ENCODE peak calls at places on chromosomes 12 and 14, in four cellular contexts. One of them, this sample, is unnamed.
A peak's percentile ranks its signal among the peaks of the same experiment; 100 is the strongest.

GRCh38 chr14:93029911-93030555 is 85.7 kb downstream of the ITPK1 start:
- DNase-seq in tibial artery: no peak
- DNase-seq in breast epithelium: no peak
- DNase-seq in mucosa of descending colon: no peak
- DNase-seq in this sample: no peak

GRCh38 chr14:61602733-61603077 is 92.6 kb upstream of the HIF1A start:
- DNase-seq in mucosa of descending colon: no peak
- DNase-seq in tibial artery: no peak
- DNase-seq in breast epithelium: no peak
- DNase-seq in this sample: no peak

GRCh38 chr14:51035611-51036192 is 59.2 kb downstream of the TRIM9 start:
- DNase-seq in breast epithelium: no peak
- DNase-seq in tibial artery: no peak
- DNase-seq in mucosa of descending colon: no peak
- DNase-seq in this sample: no peak

GRCh38 chr12:30874455-30875313 is 51.9 kb upstream of the TSPAN11 start:
- DNase-seq in tibial artery: no peak
- DNase-seq in mucosa of descending colon: no peak
- DNase-seq in breast epithelium: no peak
- DNase-seq in this sample: no peak

GRCh38 chr12:95212576-95212975 is 4.7 kb downstream of the FGD6 start:
- DNase-seq in breast epithelium: no peak
- DNase-seq in tibial artery: no peak
- DNase-seq in mucosa of descending colon: no peak
- DNase-seq in this sample: no peak

GRCh38 chr14:42869681-42870080 is 1263.0 kb downstream of the LRFN5 start:
- DNase-seq in mucosa of descending colon: no peak
- DNase-seq in tibial artery: no peak
- DNase-seq in breast epithelium: no peak
- DNase-seq in this sample: no peak

GRCh38 chr12:32312049-32312670 is 87.2 kb upstream of the FGD4 start:
- DNase-seq in breast epithelium: no peak
- DNase-seq in mucosa of descending colon: no peak
- DNase-seq in tibial artery: no peak
- DNase-seq in this sample: no peak

GRCh38 chr12:54448344-54448743 is 25.1 kb downstream of the GTSF1 start:
- DNase-seq in breast epithelium: no peak
- DNase-seq in mucosa of descending colon: no peak
- DNase-seq in tibial artery: no peak
- DNase-seq in this sample: no peak

GRCh38 chr12:6689000-6689882 is at the start of gene ZNF384:
- DNase-seq in tibial artery: peak; percentile 99
- DNase-seq in breast epithelium: peak; percentile 97
- DNase-seq in mucosa of descending colon: peak; percentile 94
- DNase-seq in this sample: peak; percentile 98

GRCh38 chr14:64215978-64216377 is 78.2 kb downstream of the ESR2 start:
- DNase-seq in mucosa of descending colon: no peak
- DNase-seq in breast epithelium: no peak
- DNase-seq in tibial artery: no peak
- DNase-seq in this sample: no peak

GRCh38 chr12:109277899-109278762 is 31.0 kb downstream of the FOXN4 start:
- DNase-seq in mucosa of descending colon: no peak
- DNase-seq in breast epithelium: no peak
- DNase-seq in tibial artery: no peak
- DNase-seq in this sample: no peak

GRCh38 chr14:101101456-101102056 is 198.0 kb upstream of the RTL1 start:
- DNase-seq in breast epithelium: peak; percentile 7
- DNase-seq in tibial artery: no peak
- DNase-seq in mucosa of descending colon: no peak
- DNase-seq in this sample: no peak

GRCh38 chr14:63605041-63605532 is 36.6 kb downstream of the WDR89 start:
- DNase-seq in breast epithelium: no peak
- DNase-seq in tibial artery: no peak
- DNase-seq in mucosa of descending colon: peak; percentile 39
- DNase-seq in this sample: no peak

GRCh38 chr12:12645485-12645884 is 33.8 kb downstream of the CREBL2 start:
- DNase-seq in mucosa of descending colon: no peak
- DNase-seq in tibial artery: no peak
- DNase-seq in breast epithelium: no peak
- DNase-seq in this sample: no peak

GRCh38 chr12:67702136-67702535 is 53.6 kb downstream of the DYRK2 start:
- DNase-seq in breast epithelium: no peak
- DNase-seq in mucosa of descending colon: no peak
- DNase-seq in tibial artery: no peak
- DNase-seq in this sample: no peak

GRCh38 chr12:8108808-8109398 is 14.5 kb upstream of the CLEC4A start:
- DNase-seq in tibial artery: peak; percentile 80
- DNase-seq in mucosa of descending colon: peak; percentile 73
- DNase-seq in breast epithelium: peak; percentile 53
- DNase-seq in this sample: peak; percentile 84

GRCh38 chr14:80570930-80571298 is 359.6 kb upstream of the DIO2 start:
- DNase-seq in mucosa of descending colon: no peak
- DNase-seq in breast epithelium: no peak
- DNase-seq in tibial artery: no peak
- DNase-seq in this sample: no peak

GRCh38 chr12:123056709-123057108 is 76.2 kb downstream of the ARL6IP4 start:
- DNase-seq in breast epithelium: no peak
- DNase-seq in mucosa of descending colon: no peak
- DNase-seq in tibial artery: no peak
- DNase-seq in this sample: no peak

GRCh38 chr12:95218852-95219171 is 1.2 kb downstream of the VEZT start:
- DNase-seq in mucosa of descending colon: peak; percentile 44
- DNase-seq in breast epithelium: peak; percentile 40
- DNase-seq in tibial artery: no peak
- DNase-seq in this sample: peak; percentile 38

GRCh38 chr12:12990700-12991468 is 9.2 kb downstream of the HEBP1 start:
- DNase-seq in mucosa of descending colon: no peak
- DNase-seq in breast epithelium: no peak
- DNase-seq in tibial artery: no peak
- DNase-seq in this sample: no peak

GRCh38 chr12:82458101-82458500 is 99.8 kb downstream of the METTL25 start:
- DNase-seq in mucosa of descending colon: no peak
- DNase-seq in tibial artery: no peak
- DNase-seq in breast epithelium: no peak
- DNase-seq in this sample: no peak

GRCh38 chr12:104737113-104737512 is 221.0 kb downstream of the SLC41A2 start:
- DNase-seq in mucosa of descending colon: no peak
- DNase-seq in breast epithelium: no peak
- DNase-seq in tibial artery: no peak
- DNase-seq in this sample: no peak

GRCh38 chr14:79328863-79329262 is 882.4 kb downstream of the DIO2 start:
- DNase-seq in tibial artery: no peak
- DNase-seq in mucosa of descending colon: no peak
- DNase-seq in breast epithelium: no peak
- DNase-seq in this sample: no peak

GRCh38 chr14:63388766-63389431 is 70.2 kb upstream of the GPHB5 start:
- DNase-seq in mucosa of descending colon: peak; percentile 82
- DNase-seq in tibial artery: peak; percentile 78
- DNase-seq in breast epithelium: no peak
- DNase-seq in this sample: peak; percentile 82

GRCh38 chr14:103519043-103519836 is 3.4 kb downstream of the CKB start:
- DNase-seq in tibial artery: peak; percentile 88
- DNase-seq in mucosa of descending colon: peak; percentile 37
- DNase-seq in breast epithelium: no peak
- DNase-seq in this sample: peak; percentile 69

GRCh38 chr14:30972882-30973582 is 52.4 kb upstream of the AP4S1 start:
- DNase-seq in breast epithelium: no peak
- DNase-seq in mucosa of descending colon: no peak
- DNase-seq in tibial artery: no peak
- DNase-seq in this sample: no peak

GRCh38 chr12:124970647-124971402 is 18.1 kb downstream of the DHX37 start:
- DNase-seq in tibial artery: no peak
- DNase-seq in breast epithelium: no peak
- DNase-seq in mucosa of descending colon: no peak
- DNase-seq in this sample: no peak

GRCh38 chr14:106343636-106344035 is 817.3 kb downstream of the TMEM121 start:
- DNase-seq in tibial artery: no peak
- DNase-seq in breast epithelium: no peak
- DNase-seq in mucosa of descending colon: no peak
- DNase-seq in this sample: no peak
- H3K4me1 ChIP-seq in tibial artery: no peaks in the 10 kb centered on the region
- H3K4me1 ChIP-seq in breast epithelium: no peaks in the 10 kb centered on the region
- H3K4me1 ChIP-seq in mucosa of descending colon: no peaks in the 10 kb centered on the region
- H3K4me1 ChIP-seq in this sample: no peaks in the 10 kb centered on the region

GRCh38 chr12:77766224-77766623 is 64.5 kb upstream of the NAV3 start:
- DNase-seq in breast epithelium: no peak
- DNase-seq in tibial artery: no peak
- DNase-seq in mucosa of descending colon: no peak
- DNase-seq in this sample: no peak

GRCh38 chr12:77761286-77761685 is 69.4 kb upstream of the NAV3 start:
- DNase-seq in mucosa of descending colon: no peak
- DNase-seq in tibial artery: no peak
- DNase-seq in breast epithelium: no peak
- DNase-seq in this sample: no peak

GRCh38 chr12:77760271-77761025 is 70.2 kb upstream of the NAV3 start:
- DNase-seq in tibial artery: no peak
- DNase-seq in mucosa of descending colon: no peak
- DNase-seq in breast epithelium: no peak
- DNase-seq in this sample: no peak
- TF ChIP-seq CTCF in tibial artery: no peak
- TF ChIP-seq CTCF in mucosa of descending colon: no peak
- TF ChIP-seq CTCF in breast epithelium: no peak
- TF ChIP-seq CTCF in this sample: no peak

DNA sequence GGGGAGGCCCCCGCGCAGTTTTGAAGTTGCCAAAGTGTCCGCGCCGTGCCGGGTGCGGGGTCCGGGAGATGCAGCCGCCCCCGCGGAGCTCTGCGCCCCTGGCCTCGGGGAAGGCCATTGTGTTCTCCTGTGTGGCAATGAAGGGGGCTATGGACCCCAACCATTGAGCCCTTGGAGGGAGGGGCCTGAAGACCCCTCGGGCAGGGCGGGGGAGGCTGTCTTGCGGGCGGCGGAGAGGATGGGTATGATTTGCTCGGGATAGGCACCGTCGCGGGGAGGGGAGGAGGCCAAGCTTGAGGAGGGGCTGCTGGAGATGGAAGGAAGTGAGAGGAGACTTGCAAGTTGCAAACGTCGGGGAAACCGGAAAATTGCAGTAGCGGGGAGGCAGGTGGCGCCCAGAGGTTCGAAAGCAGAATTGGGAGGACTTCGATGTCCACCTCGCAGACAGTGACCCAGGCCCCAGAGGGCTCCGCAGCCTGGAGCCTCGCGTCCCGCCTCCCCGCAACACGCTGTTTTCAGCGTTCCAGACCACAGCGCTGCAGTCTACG is 25.4 kb downstream of the BCL11B start:
- DNase-seq in tibial artery: no peak
- DNase-seq in breast epithelium: no peak
- DNase-seq in mucosa of descending colon: peak; percentile 33
- DNase-seq in this sample: peak; percentile 76
- H3K4me1 ChIP-seq in tibial artery: no peaks in the 10 kb centered on the region
- H3K4me1 ChIP-seq in breast epithelium: no peaks in the 10 kb centered on the region
- H3K4me1 ChIP-seq in mucosa of descending colon: peaks cover 3% of the 10 kb centered on the region
- H3K4me1 ChIP-seq in this sample: no peaks in the 10 kb centered on the region

GRCh38 chr12:131033886-131034482 is 80.3 kb downstream of the ADGRD1 start:
- DNase-seq in tibial artery: no peak
- DNase-seq in mucosa of descending colon: no peak
- DNase-seq in breast epithelium: no peak
- DNase-seq in this sample: no peak
- TF ChIP-seq CTCF in tibial artery: no peak
- TF ChIP-seq CTCF in mucosa of descending colon: no peak
- TF ChIP-seq CTCF in breast epithelium: no peak
- TF ChIP-seq CTCF in this sample: no peak

DNA sequence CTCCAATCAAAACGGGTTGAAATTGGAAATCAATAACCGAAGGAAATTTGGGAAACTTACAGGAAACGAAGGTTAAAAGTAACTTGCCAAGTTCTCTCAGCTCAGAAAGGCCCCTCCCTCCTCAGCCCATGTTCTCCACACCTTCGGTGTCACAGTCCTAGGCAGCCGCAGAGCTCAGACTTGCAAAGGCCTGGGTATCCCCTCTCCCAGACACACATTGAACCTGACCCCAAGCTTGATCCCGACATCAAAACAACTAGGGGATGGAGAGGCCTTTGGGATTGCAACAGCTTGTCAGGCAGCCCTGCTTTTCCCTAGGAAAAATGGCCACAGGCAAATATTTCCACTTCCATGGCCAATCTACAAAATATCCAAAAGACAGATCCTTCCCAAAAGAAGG is 35.5 kb upstream of the PNMA1 start:
- DNase-seq in breast epithelium: no peak
- DNase-seq in tibial artery: no peak
- DNase-seq in mucosa of descending colon: no peak
- DNase-seq in this sample: peak; percentile 71
- H3K4me1 ChIP-seq in breast epithelium: peaks cover 50% of the 10 kb centered on the region
- H3K4me1 ChIP-seq in tibial artery: peaks cover 16% of the 10 kb centered on the region
- H3K4me1 ChIP-seq in mucosa of descending colon: peaks cover 100% of the 10 kb centered on the region
- H3K4me1 ChIP-seq in this sample: peaks cover 93% of the 10 kb centered on the region

GRCh38 chr12:129941646-129942045 is 37.8 kb upstream of the TMEM132D start:
- DNase-seq in mucosa of descending colon: no peak
- DNase-seq in tibial artery: no peak
- DNase-seq in breast epithelium: no peak
- DNase-seq in this sample: no peak
- TF ChIP-seq CTCF in mucosa of descending colon: no peak
- TF ChIP-seq CTCF in tibial artery: no peak
- TF ChIP-seq CTCF in breast epithelium: no peak
- TF ChIP-seq CTCF in this sample: no peak

GRCh38 chr12:49577589-49578315 is 9.8 kb upstream of the MCRS1 start:
- DNase-seq in mucosa of descending colon: no peak
- DNase-seq in tibial artery: no peak
- DNase-seq in breast epithelium: no peak
- DNase-seq in this sample: no peak
- H3K4me1 ChIP-seq in mucosa of descending colon: no peaks in the 10 kb centered on the region
- H3K4me1 ChIP-seq in tibial artery: no peaks in the 10 kb centered on the region
- H3K4me1 ChIP-seq in breast epithelium: no peaks in the 10 kb centered on the region
- H3K4me1 ChIP-seq in this sample: peaks cover 10% of the 10 kb centered on the region

DNA sequence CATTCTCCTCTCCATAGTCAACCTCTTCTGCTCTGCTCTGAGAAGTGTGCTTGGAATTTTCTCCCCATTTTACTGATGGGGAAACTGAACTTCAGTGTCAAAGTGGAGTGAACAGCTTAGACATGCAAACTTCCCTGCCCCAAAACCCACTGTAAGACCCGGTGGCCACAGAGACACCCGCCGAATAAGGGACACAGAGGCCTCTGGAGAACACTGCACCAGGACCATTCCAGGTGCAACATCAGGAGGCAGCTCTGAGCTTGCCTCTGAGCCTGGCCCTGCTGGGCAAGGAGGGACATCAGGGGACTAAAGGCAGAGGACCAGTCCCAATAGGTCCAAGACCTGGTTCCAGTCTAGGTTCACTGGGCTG is 1.7 kb downstream of the HDAC7 start:
- DNase-seq in breast epithelium: no peak
- DNase-seq in tibial artery: no peak
- DNase-seq in mucosa of descending colon: no peak
- DNase-seq in this sample: peak; percentile 74
- TF ChIP-seq CTCF in breast epithelium: no peak
- TF ChIP-seq CTCF in tibial artery: no peak
- TF ChIP-seq CTCF in mucosa of descending colon: no peak
- TF ChIP-seq CTCF in this sample: no peak